ENCODE peak calls at places on chromosomes 2 and 18, in four cellular contexts. O, Y, L and I are unnamed samples.

GRCh38 chr2:131146255-131146654 is 41.1 kb downstream of the PLEKHB2 start:
- DNase-seq in O (no peak), Y (no peak), L (no peak), I (no peak)

GRCh38 chr2:163266772-163267171 is 428.2 kb upstream of the KCNH7 start:
- DNase-seq in O (no peak), Y (no peak), L (no peak), I (no peak)

GRCh38 chr18:75097491-75098225 is 111.3 kb downstream of the PTGR3 start:
- DNase-seq in O (no peak), Y (no peak), L (no peak), I (no peak)

GRCh38 chr2:120828832-120829632 is 93.4 kb downstream of the GLI2 start:
- DNase-seq in O (no peak), Y (no peak), L (no peak), I (no peak)

GRCh38 chr2:209094221-209094620 is 329.6 kb upstream of the MAP2 start:
- DNase-seq in O (no peak), Y (no peak), L (no peak), I (no peak)

GRCh38 chr2:74002515-74003391 is 18.0 kb downstream of the TET3 start:
- DNase-seq in O (peak; percentile 64), Y (peak; percentile 86), L (no peak), I (peak; percentile 76)

GRCh38 chr2:36409971-36410370 is 54.4 kb downstream of the CRIM1 start:
- DNase-seq in O (no peak), Y (no peak), L (no peak), I (no peak)

GRCh38 chr18:77110400-77110799 is 22.2 kb downstream of the MBP start:
- DNase-seq in O (no peak), Y (no peak), L (no peak), I (peak; percentile 1)

GRCh38 chr2:85032621-85033020 is 61.7 kb downstream of the KCMF1 start:
- DNase-seq in O (no peak), Y (no peak), L (no peak), I (no peak)

GRCh38 chr2:117948585-117948984 is 65.3 kb downstream of the CCDC93 start:
- DNase-seq in O (no peak), Y (no peak), L (no peak), I (no peak)

GRCh38 chr2:241702155-241702404 is 241 bp downstream of the ING5 start:
- DNase-seq in O (no peak), Y (no peak), L (no peak), I (peak; percentile 74)

GRCh38 chr2:148096012-148096411 is 75.1 kb downstream of the MBD5 start:
- DNase-seq in O (no peak), Y (no peak), L (no peak), I (no peak)

GRCh38 chr2:128314348-128315121 is 4.1 kb downstream of the HS6ST1 start:
- DNase-seq in O (no peak), Y (no peak), L (no peak), I (no peak)

GRCh38 chr2:60707750-60708371 is 48.2 kb upstream of the PAPOLG start:
- DNase-seq in O (no peak), Y (peak; percentile 43), L (no peak), I (no peak)

GRCh38 chr2:223941579-223942277 is 3.4 kb downstream of the WDFY1 start:
- DNase-seq in O (no peak), Y (no peak), L (no peak), I (no peak)

GRCh38 chr2:71347517-71347916 is 15.9 kb downstream of the ZNF638 start:
- DNase-seq in O (no peak), Y (no peak), L (no peak), I (no peak)

GRCh38 chr18:39345321-39345720 is 1779.7 kb upstream of the CELF4 start:
- DNase-seq in O (no peak), Y (no peak), L (no peak), I (no peak)

GRCh38 chr2:175575346-175576258 is 394.1 kb upstream of the ATP5MC3 start:
- DNase-seq in O (no peak), Y (no peak), L (no peak), I (no peak)

GRCh38 chr2:178012639-178013038 is 59.9 kb downstream of the PDE11A start:
- DNase-seq in O (no peak), Y (no peak), L (no peak), I (no peak)

GRCh38 chr2:204282081-204282480 is 263.2 kb upstream of the PARD3B start:
- DNase-seq in O (no peak), Y (no peak), L (no peak), I (no peak)

GRCh38 chr18:48860276-48861180 is 90.2 kb downstream of the SMAD7 start:
- DNase-seq in O (no peak), Y (no peak), L (no peak), I (no peak)

GRCh38 chr18:615773-616172 is 19.0 kb downstream of the CLUL1 start:
- DNase-seq in O (no peak), Y (no peak), L (no peak), I (no peak)

GRCh38 chr2:152566034-152566727 is 151.1 kb downstream of the PRPF40A start:
- DNase-seq in O (no peak), Y (no peak), L (no peak), I (no peak)

GRCh38 chr2:112691761-112692370 is 29.0 kb upstream of the NT5DC4 start:
- DNase-seq in O (no peak), Y (no peak), L (no peak), I (no peak)

GRCh38 chr2:101223814-101224231 is 28.9 kb upstream of the CNOT11 start:
- DNase-seq in O (no peak), Y (no peak), L (no peak), I (no peak)

GRCh38 chr2:182862003-182862402 is 4.4 kb downstream of the FRZB start:
- DNase-seq in O (peak; percentile 73), Y (no peak), L (no peak), I (no peak)

GRCh38 chr2:238774980-238775509 is 72.8 kb upstream of the TWIST2 start:
- DNase-seq in O (no peak), Y (no peak), L (no peak), I (no peak)
- H3K9me3 ChIP-seq in O (no peaks in the 10 kb centered on the region), Y (no peaks in the 10 kb centered on the region), L (no peaks in the 10 kb centered on the region), I (no peaks in the 10 kb centered on the region)

GRCh38 chr2:160087854-160088745 is 25.7 kb upstream of the PLA2R1 start:
- DNase-seq in O (no peak), Y (no peak), L (no peak), I (no peak)
- H3K9me3 ChIP-seq in O (peaks cover 13% of the 10 kb centered on the region), Y (peaks cover 42% of the 10 kb centered on the region), L (peaks cover 44% of the 10 kb centered on the region), I (peaks cover 24% of the 10 kb centered on the region)

GRCh38 chr2:220775856-220776467 is 796.1 kb downstream of the EPHA4 start:
- DNase-seq in O (no peak), Y (no peak), L (no peak), I (no peak)
- H3K9me3 ChIP-seq in O (no peaks in the 10 kb centered on the region), Y (no peaks in the 10 kb centered on the region), L (no peaks in the 10 kb centered on the region), I (no peaks in the 10 kb centered on the region)

GRCh38 chr2:8342407-8342806 is 339.4 kb upstream of the ID2 start:
- DNase-seq in O (no peak), Y (no peak), L (no peak), I (no peak)
- H3K9me3 ChIP-seq in O (no peaks in the 10 kb centered on the region), Y (no peaks in the 10 kb centered on the region), L (no peaks in the 10 kb centered on the region), I (no peaks in the 10 kb centered on the region)

GRCh38 chr2:89833116-89833779 is 1141.8 kb downstream of the RPIA start:
- DNase-seq in O (no peak), Y (no peak), L (no peak), I (no peak)

GRCh38 chr2:89833780-89834117 is 1142.3 kb downstream of the RPIA start:
- DNase-seq in O (no peak), Y (no peak), L (no peak), I (no peak)

GRCh38 chr2:89837962-89838625 is 1146.6 kb downstream of the RPIA start:
- DNase-seq in O (no peak), Y (no peak), L (no peak), I (no peak)

GRCh38 chr2:89831686-89832498 is 1140.4 kb downstream of the RPIA start:
- DNase-seq in O (no peak), Y (no peak), L (no peak), I (no peak)

GRCh38 chr2:89834306-89834705 is 1142.8 kb downstream of the RPIA start:
- DNase-seq in O (no peak), Y (no peak), L (no peak), I (no peak)
- H3K9me3 ChIP-seq in O (no peaks in the 10 kb centered on the region), Y (no peaks in the 10 kb centered on the region), L (peaks cover 20% of the 10 kb centered on the region), I (peaks cover 68% of the 10 kb centered on the region)

DNA sequence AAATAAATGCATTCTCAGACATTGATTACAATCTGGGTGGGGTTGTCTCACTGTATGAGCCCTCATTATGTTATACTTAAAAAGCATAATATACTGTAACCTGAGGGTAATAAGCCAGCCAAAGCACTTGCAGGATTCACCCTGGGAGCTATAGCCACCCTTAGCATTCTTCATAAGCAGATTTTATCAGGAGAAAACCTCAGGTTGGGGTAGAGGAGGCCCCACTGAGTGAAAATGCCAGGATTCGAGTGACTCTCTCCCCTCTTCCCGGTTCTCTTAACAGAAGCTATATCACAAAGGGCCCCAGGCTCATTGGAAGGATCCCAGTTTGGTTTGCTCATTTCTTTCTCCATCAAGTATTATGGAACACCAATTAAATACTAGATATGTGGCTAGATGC is 178.2 kb downstream of the MSH2 start:
- DNase-seq in O (no peak), Y (no peak), L (no peak), I (no peak)
- H3K9me3 ChIP-seq in O (no peaks in the 10 kb centered on the region), Y (no peaks in the 10 kb centered on the region), L (no peaks in the 10 kb centered on the region), I (no peaks in the 10 kb centered on the region)

GRCh38 chr2:5176764-5177163 is 515.4 kb upstream of the SOX11 start:
- DNase-seq in O (no peak), Y (no peak), L (no peak), I (no peak)

GRCh38 chr2:5172923-5173322 is 519.3 kb upstream of the SOX11 start:
- DNase-seq in O (no peak), Y (no peak), L (no peak), I (no peak)

DNA sequence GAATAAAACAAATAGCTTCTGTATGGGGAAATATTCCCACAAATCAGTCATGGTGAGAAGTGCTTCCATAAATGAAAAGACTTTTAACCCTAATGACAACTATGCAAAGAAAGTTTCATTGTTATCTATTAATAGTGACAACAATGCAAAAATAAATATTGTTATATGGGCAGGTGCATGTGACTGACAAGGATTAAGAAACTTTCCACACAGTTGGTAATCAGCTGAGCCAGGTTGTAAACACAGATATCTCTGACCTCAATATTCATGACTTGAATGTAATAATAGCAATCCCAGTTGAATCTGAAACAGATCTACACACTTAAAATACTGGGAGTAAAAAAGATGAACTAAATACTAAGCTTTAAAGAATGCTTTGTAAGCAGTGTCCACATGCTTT is 517.0 kb upstream of the SOX11 start:
- DNase-seq in O (no peak), Y (no peak), L (no peak), I (no peak)
- H3K9me3 ChIP-seq in O (no peaks in the 10 kb centered on the region), Y (no peaks in the 10 kb centered on the region), L (no peaks in the 10 kb centered on the region), I (no peaks in the 10 kb centered on the region)